ENCODE peak calls at places on chromosomes 16 and 17, in six cellular contexts. One of them, this sample, is unnamed.

GRCh38 chr17:17540935-17541639 is 44.9 kb upstream of the RASD1 start:
- DNase-seq in effector memory CD8-positive, alpha-beta T cell: no peak
- DNase-seq in adrenal gland: no peak
- DNase-seq in activated T-helper 9 cell treated with anti-CD3 and anti-CD28 coated beads, Interleukin-2, amount 50 U/mL, for 16 hours: no peak
- DNase-seq in anterior cingulate cortex: no peak
- DNase-seq in GM18507: no peak
- DNase-seq in this sample: peak; percentile 66

GRCh38 chr17:19271751-19272357 is 34.7 kb downstream of the EPN2 start:
- DNase-seq in effector memory CD8-positive, alpha-beta T cell: no peak
- DNase-seq in adrenal gland: no peak
- DNase-seq in activated T-helper 9 cell treated with anti-CD3 and anti-CD28 coated beads, Interleukin-2, amount 50 U/mL, for 16 hours: no peak
- DNase-seq in anterior cingulate cortex: no peak
- DNase-seq in GM18507: no peak
- DNase-seq in this sample: no peak

GRCh38 chr17:69050999-69051775 is 9.5 kb downstream of the ABCA9 start:
- DNase-seq in effector memory CD8-positive, alpha-beta T cell: no peak
- DNase-seq in adrenal gland: peak; percentile 10
- DNase-seq in activated T-helper 9 cell treated with anti-CD3 and anti-CD28 coated beads, Interleukin-2, amount 50 U/mL, for 16 hours: no peak
- DNase-seq in anterior cingulate cortex: no peak
- DNase-seq in GM18507: no peak
- DNase-seq in this sample: no peak

GRCh38 chr16:68219708-68220378 is 16.1 kb downstream of the ESRP2 start:
- DNase-seq in effector memory CD8-positive, alpha-beta T cell: no peak
- DNase-seq in adrenal gland: no peak
- DNase-seq in activated T-helper 9 cell treated with anti-CD3 and anti-CD28 coated beads, Interleukin-2, amount 50 U/mL, for 16 hours: no peak
- DNase-seq in anterior cingulate cortex: no peak
- DNase-seq in GM18507: no peak
- DNase-seq in this sample: no peak

GRCh38 chr16:88870608-88871348 is 4.3 kb upstream of the PABPN1L start:
- DNase-seq in effector memory CD8-positive, alpha-beta T cell: no peak
- DNase-seq in adrenal gland: no peak
- DNase-seq in activated T-helper 9 cell treated with anti-CD3 and anti-CD28 coated beads, Interleukin-2, amount 50 U/mL, for 16 hours: no peak
- DNase-seq in anterior cingulate cortex: no peak
- DNase-seq in GM18507: no peak
- DNase-seq in this sample: no peak

GRCh38 chr17:51818777-51819176 is 339.7 kb downstream of the CA10 start:
- DNase-seq in effector memory CD8-positive, alpha-beta T cell: no peak
- DNase-seq in adrenal gland: no peak
- DNase-seq in activated T-helper 9 cell treated with anti-CD3 and anti-CD28 coated beads, Interleukin-2, amount 50 U/mL, for 16 hours: no peak
- DNase-seq in anterior cingulate cortex: no peak
- DNase-seq in GM18507: no peak
- DNase-seq in this sample: no peak

GRCh38 chr17:70123193-70123592 is 46.1 kb upstream of the KCNJ2 start:
- DNase-seq in effector memory CD8-positive, alpha-beta T cell: no peak
- DNase-seq in adrenal gland: no peak
- DNase-seq in activated T-helper 9 cell treated with anti-CD3 and anti-CD28 coated beads, Interleukin-2, amount 50 U/mL, for 16 hours: no peak
- DNase-seq in anterior cingulate cortex: no peak
- DNase-seq in GM18507: no peak
- DNase-seq in this sample: no peak

GRCh38 chr17:72575542-72576233 is 454.9 kb downstream of the SOX9 start:
- DNase-seq in effector memory CD8-positive, alpha-beta T cell: no peak
- DNase-seq in adrenal gland: no peak
- DNase-seq in activated T-helper 9 cell treated with anti-CD3 and anti-CD28 coated beads, Interleukin-2, amount 50 U/mL, for 16 hours: no peak
- DNase-seq in anterior cingulate cortex: no peak
- DNase-seq in GM18507: no peak
- DNase-seq in this sample: no peak

GRCh38 chr16:2385441-2385840 is 43.8 kb upstream of the CCNF start:
- DNase-seq in effector memory CD8-positive, alpha-beta T cell: no peak
- DNase-seq in adrenal gland: no peak
- DNase-seq in activated T-helper 9 cell treated with anti-CD3 and anti-CD28 coated beads, Interleukin-2, amount 50 U/mL, for 16 hours: no peak
- DNase-seq in anterior cingulate cortex: no peak
- DNase-seq in GM18507: no peak
- DNase-seq in this sample: no peak

GRCh38 chr17:48611213-48611612 is 396 bp upstream of the HOXB7 start:
- DNase-seq in effector memory CD8-positive, alpha-beta T cell: no peak
- DNase-seq in adrenal gland: peak; percentile 54
- DNase-seq in activated T-helper 9 cell treated with anti-CD3 and anti-CD28 coated beads, Interleukin-2, amount 50 U/mL, for 16 hours: no peak
- DNase-seq in anterior cingulate cortex: no peak
- DNase-seq in GM18507: no peak
- DNase-seq in this sample: no peak

GRCh38 chr17:29241015-29241963 is 5.4 kb upstream of the CRYBA1 start:
- DNase-seq in effector memory CD8-positive, alpha-beta T cell: no peak
- DNase-seq in adrenal gland: peak; percentile 89
- DNase-seq in activated T-helper 9 cell treated with anti-CD3 and anti-CD28 coated beads, Interleukin-2, amount 50 U/mL, for 16 hours: no peak
- DNase-seq in anterior cingulate cortex: no peak
- DNase-seq in GM18507: no peak
- DNase-seq in this sample: no peak

GRCh38 chr17:47733047-47733413 is at the start of gene TBX21:
- DNase-seq in effector memory CD8-positive, alpha-beta T cell: peak; percentile 92
- DNase-seq in adrenal gland: peak; percentile 70
- DNase-seq in activated T-helper 9 cell treated with anti-CD3 and anti-CD28 coated beads, Interleukin-2, amount 50 U/mL, for 16 hours: peak; percentile 88
- DNase-seq in anterior cingulate cortex: no peak
- DNase-seq in GM18507: peak; percentile 69
- DNase-seq in this sample: peak; percentile 40

GRCh38 chr16:57163842-57164241 is 22.0 kb downstream of the PSME3IP1 start:
- DNase-seq in effector memory CD8-positive, alpha-beta T cell: no peak
- DNase-seq in adrenal gland: no peak
- DNase-seq in activated T-helper 9 cell treated with anti-CD3 and anti-CD28 coated beads, Interleukin-2, amount 50 U/mL, for 16 hours: no peak
- DNase-seq in anterior cingulate cortex: no peak
- DNase-seq in GM18507: no peak
- DNase-seq in this sample: no peak

This sample was measured in pancreas.